ENCODE peak calls at places on chromosome 11, in ten cellular contexts. W, H, G, Z, F, M, D, V, B and O are unnamed samples.

GRCh38 chr11:45658292-45658991 is 7.0 kb downstream of the CHST1 start:
- DNase-seq in W (peak), V (peak), M (no peak), B (no peak), G (peak), D (peak), F (no peak), H (peak), Z (peak), O (no peak)

GRCh38 chr11:17719028-17719939 is at the start of gene MYOD1:
- DNase-seq in B (no peak), M (no peak), Z (no peak), G (no peak), W (no peak), F (no peak), V (no peak), D (peak), H (no peak), O (no peak)

GRCh38 chr11:72758304-72758689 is 6.1 kb upstream of the ARAP1 start:
- DNase-seq in D (no peak), Z (no peak), H (peak), B (no peak), V (no peak), G (no peak), W (peak), M (no peak), F (no peak), O (peak)

GRCh38 chr11:102256251-102256650 is 61.0 kb upstream of the BIRC3 start:
- DNase-seq in V (no peak), B (no peak), H (peak), W (peak), M (no peak), Z (no peak), G (no peak), D (no peak), F (no peak), O (no peak)

GRCh38 chr11:2390871-2391662 is 9.5 kb upstream of the TSSC4 start:
- DNase-seq in H (peak), F (no peak), D (no peak), B (no peak), M (no peak), G (no peak), V (no peak), Z (no peak), W (peak), O (no peak)

GRCh38 chr11:6655020-6655789 is 404 bp downstream of the DCHS1 start:
- DNase-seq in B (no peak), M (peak), D (peak), V (no peak), H (no peak), G (no peak), Z (no peak), W (no peak), F (no peak), O (no peak)

GRCh38 chr11:126791446-126791845 is 209.1 kb downstream of the KIRREL3 start:
- DNase-seq in H (no peak), M (no peak), B (no peak), D (no peak), W (no peak), Z (no peak), G (no peak), V (no peak), F (no peak), O (no peak)

GRCh38 chr11:86940122-86940777 is 14.9 kb downstream of the FZD4 start:
- DNase-seq in D (peak), F (no peak), Z (peak), W (no peak), M (no peak), V (no peak), H (peak), B (no peak), G (no peak), O (no peak)

GRCh38 chr11:134380785-134381184 is 31.3 kb downstream of the B3GAT1 start:
- DNase-seq in F (no peak), H (no peak), W (no peak), B (no peak), V (no peak), D (no peak), G (no peak), M (no peak), Z (no peak), O (no peak)

GRCh38 chr11:75424396-75424795 is 8.6 kb downstream of the KLHL35 start:
- DNase-seq in B (no peak), M (no peak), G (no peak), D (peak), H (no peak), W (no peak), Z (no peak), F (no peak), V (no peak), O (no peak)